ENCODE peak calls at places on chromosome 15, in six cellular contexts. F, E, U, K, A and M are unnamed samples.

GRCh38 chr15:95440712-95441111 is 889.8 kb upstream of the NR2F2 start:
- DNase-seq in K (no peak), E (no peak), A (no peak), U (no peak), F (no peak), M (no peak)

GRCh38 chr15:101495334-101496197 is 6.1 kb upstream of the PCSK6 start:
- DNase-seq in F (no peak), A (no peak), U (no peak), K (no peak), E (no peak), M (no peak)

GRCh38 chr15:51965691-51966090 is 5.9 kb downstream of the LEO1 start:
- DNase-seq in F (no peak), U (no peak), K (no peak), E (no peak), A (no peak), M (no peak)

GRCh38 chr15:48924528-48925393 is 39.0 kb downstream of the SHC4 start:
- DNase-seq in K (no peak), A (no peak), E (no peak), F (no peak), U (no peak), M (no peak)

GRCh38 chr15:99341786-99342185 is 90.5 kb downstream of the LRRC28 start:
- DNase-seq in E (no peak), K (no peak), A (no peak), U (no peak), F (no peak), M (no peak)

GRCh38 chr15:26082833-26083174 is 219.7 kb upstream of the ATP10A start:
- DNase-seq in K (no peak), A (no peak), U (peak), E (no peak), F (peak), M (peak)

GRCh38 chr15:63371297-63371918 is 10.2 kb downstream of the CA12 start:
- DNase-seq in F (no peak), E (no peak), U (peak), A (peak), K (peak), M (no peak)

GRCh38 chr15:44501768-44502366 is 35.1 kb upstream of the EIF3J start:
- DNase-seq in E (no peak), K (peak), U (peak), A (peak), F (peak), M (no peak)

GRCh38 chr15:34993877-34994276 is 5.8 kb upstream of the ZNF770 start:
- DNase-seq in F (no peak), E (no peak), A (no peak), U (no peak), K (no peak), M (no peak)

GRCh38 chr15:70185251-70185711 is 87.6 kb upstream of the TLE3 start:
- DNase-seq in K (no peak), E (peak), U (no peak), A (no peak), F (no peak), M (no peak)

GRCh38 chr15:62412634-62413033 is 247.5 kb upstream of the C2CD4B start:
- DNase-seq in U (no peak), A (no peak), F (no peak), K (no peak), E (no peak), M (no peak)

GRCh38 chr15:65101418-65101890 is 13.5 kb downstream of the UBAP1L start:
- DNase-seq in K (peak), F (no peak), E (no peak), U (peak), A (no peak), M (no peak)

GRCh38 chr15:39657181-39657580 is 76.3 kb downstream of the THBS1 start:
- DNase-seq in F (no peak), K (no peak), E (no peak), U (no peak), A (no peak), M (no peak)

GRCh38 chr15:68352401-68353062 is 75.0 kb downstream of the FEM1B start:
- DNase-seq in A (peak), E (peak), F (peak), U (peak), K (peak), M (peak)